ENCODE peak calls at places on chromosomes 4 and X, in eight cellular contexts. One of them, this sample, is unnamed.

GRCh38 chr4:2462218-2462991 is 6.5 kb upstream of the RNF4 start:
- DNase-seq in HepG2: peak; percentile 30
- DNase-seq in H1: no peak
- DNase-seq in HCT116: peak; percentile 15
- DNase-seq in endothelial cell of umbilical vein: peak; percentile 75
- DNase-seq in A549: peak; percentile 62
- DNase-seq in K562: peak; percentile 83
- DNase-seq in GM12878: no peak
- DNase-seq in this sample: peak; percentile 90

GRCh38 chr4:1002631-1003251 is 8.7 kb upstream of the FGFRL1 start:
- DNase-seq in H1: no peak
- DNase-seq in endothelial cell of umbilical vein: no peak
- DNase-seq in HepG2: no peak
- DNase-seq in HCT116: no peak
- DNase-seq in A549: no peak
- DNase-seq in K562: no peak
- DNase-seq in GM12878: no peak
- DNase-seq in this sample: no peak

GRCh38 chr4:77072195-77072753 is 3.5 kb downstream of the CCNI start:
- DNase-seq in K562: no peak
- DNase-seq in H1: no peak
- DNase-seq in GM12878: no peak
- DNase-seq in HepG2: peak; percentile 2
- DNase-seq in endothelial cell of umbilical vein: no peak
- DNase-seq in A549: no peak
- DNase-seq in HCT116: no peak
- DNase-seq in this sample: no peak

GRCh38 chr4:182022899-182023298 is 220.3 kb upstream of the TENM3 start:
- DNase-seq in HepG2: no peak
- DNase-seq in A549: no peak
- DNase-seq in K562: no peak
- DNase-seq in endothelial cell of umbilical vein: no peak
- DNase-seq in GM12878: no peak
- DNase-seq in HCT116: no peak
- DNase-seq in H1: no peak
- DNase-seq in this sample: no peak

GRCh38 chr4:92629302-92629701 is 325.5 kb downstream of the GRID2 start:
- DNase-seq in HCT116: no peak
- DNase-seq in endothelial cell of umbilical vein: no peak
- DNase-seq in GM12878: no peak
- DNase-seq in K562: no peak
- DNase-seq in H1: no peak
- DNase-seq in A549: no peak
- DNase-seq in HepG2: no peak
- DNase-seq in this sample: no peak

GRCh38 chr4:113141901-113142346 is 92.5 kb downstream of the ANK2 start:
- DNase-seq in endothelial cell of umbilical vein: no peak
- DNase-seq in HCT116: peak; percentile 63
- DNase-seq in HepG2: peak; percentile 98
- DNase-seq in H1: no peak
- DNase-seq in GM12878: no peak
- DNase-seq in A549: no peak
- DNase-seq in K562: no peak
- DNase-seq in this sample: no peak

GRCh38 chr4:157558016-157558415 is 337.5 kb downstream of the GRIA2 start:
- DNase-seq in HepG2: no peak
- DNase-seq in endothelial cell of umbilical vein: no peak
- DNase-seq in HCT116: no peak
- DNase-seq in GM12878: no peak
- DNase-seq in A549: no peak
- DNase-seq in H1: no peak
- DNase-seq in K562: no peak
- DNase-seq in this sample: no peak

GRCh38 chrX:9171841-9172240 is 137.9 kb upstream of the FAM9B start:
- DNase-seq in H1: no peak
- DNase-seq in HepG2: no peak
- DNase-seq in A549: no peak
- DNase-seq in GM12878: no peak
- DNase-seq in K562: no peak
- DNase-seq in endothelial cell of umbilical vein: peak; percentile 1
- DNase-seq in HCT116: no peak
- DNase-seq in this sample: no peak

GRCh38 chr4:136768925-136769275 is 763.4 kb downstream of the PCDH18 start:
- DNase-seq in A549: no peak
- DNase-seq in endothelial cell of umbilical vein: peak; percentile 4
- DNase-seq in HepG2: no peak
- DNase-seq in K562: no peak
- DNase-seq in GM12878: no peak
- DNase-seq in HCT116: no peak
- DNase-seq in H1: no peak
- DNase-seq in this sample: no peak

GRCh38 chrX:104270916-104271512 is 16.3 kb upstream of the ESX1 start:
- DNase-seq in GM12878: no peak
- DNase-seq in H1: no peak
- DNase-seq in endothelial cell of umbilical vein: peak; percentile 62
- DNase-seq in K562: peak; percentile 9
- DNase-seq in A549: peak; percentile 39
- DNase-seq in HepG2: peak; percentile 1
- DNase-seq in HCT116: peak; percentile 50
- DNase-seq in this sample: peak; percentile 45

GRCh38 chrX:154313147-154313546 is 17.6 kb downstream of the TKTL1 start:
- DNase-seq in H1: no peak
- DNase-seq in HCT116: no peak
- DNase-seq in HepG2: no peak
- DNase-seq in endothelial cell of umbilical vein: no peak
- DNase-seq in K562: no peak
- DNase-seq in A549: no peak
- DNase-seq in GM12878: no peak
- DNase-seq in this sample: no peak

GRCh38 chr4:166538491-166539005 is 665.5 kb downstream of the TLL1 start:
- DNase-seq in H1: no peak
- DNase-seq in HepG2: no peak
- DNase-seq in GM12878: no peak
- DNase-seq in endothelial cell of umbilical vein: no peak
- DNase-seq in K562: no peak
- DNase-seq in HCT116: no peak
- DNase-seq in A549: no peak
- DNase-seq in this sample: no peak

GRCh38 chr4:76640252-76640925 is 205.4 kb downstream of the SHROOM3 start:
- DNase-seq in HCT116: no peak
- DNase-seq in K562: no peak
- DNase-seq in GM12878: no peak
- DNase-seq in H1: no peak
- DNase-seq in A549: no peak
- DNase-seq in endothelial cell of umbilical vein: no peak
- DNase-seq in HepG2: no peak
- DNase-seq in this sample: no peak

GRCh38 chr4:145956288-145956890 is 17.8 kb upstream of the ZNF827 start:
- DNase-seq in HCT116: no peak
- DNase-seq in A549: no peak
- DNase-seq in endothelial cell of umbilical vein: peak; percentile 43
- DNase-seq in GM12878: no peak
- DNase-seq in HepG2: peak; percentile 40
- DNase-seq in H1: no peak
- DNase-seq in K562: peak; percentile 56
- DNase-seq in this sample: peak; percentile 38

DNA sequence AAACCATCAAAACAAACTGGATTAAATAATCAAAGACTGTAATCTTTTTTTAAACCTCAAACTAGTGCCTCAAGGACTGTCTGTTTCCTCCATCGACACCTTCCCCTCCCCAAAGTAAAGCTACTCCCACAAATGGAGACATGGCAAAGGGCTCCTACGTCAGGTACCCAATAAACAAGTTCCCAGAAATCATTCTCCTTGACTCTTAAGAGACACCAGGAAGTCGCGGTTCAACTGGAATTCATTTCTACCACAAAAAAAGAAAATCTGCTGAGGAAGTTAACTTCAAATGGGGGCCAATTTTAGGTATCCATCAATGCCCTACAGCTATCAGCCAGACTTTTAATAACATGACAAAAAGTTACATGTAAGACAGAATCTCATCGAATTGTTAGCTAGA is 2.5 kb downstream of the RPS4X start:
- DNase-seq in K562: no peak
- DNase-seq in GM12878: no peak
- DNase-seq in HepG2: no peak
- DNase-seq in A549: no peak
- DNase-seq in H1: no peak
- DNase-seq in endothelial cell of umbilical vein: no peak
- DNase-seq in HCT116: no peak
- DNase-seq in this sample: no peak
- H3K4me3 ChIP-seq in K562: peak overlapping the region; percentile 99
- H3K4me3 ChIP-seq in GM12878: peak overlapping the region; percentile 83
- H3K4me3 ChIP-seq in HepG2: no peak overlapping the region
- H3K4me3 ChIP-seq in A549: peak overlapping the region; percentile 80
- H3K4me3 ChIP-seq in H1: no peak overlapping the region
- H3K4me3 ChIP-seq in endothelial cell of umbilical vein: peak overlapping the region; percentile 97
- H3K4me3 ChIP-seq in HCT116: no peak overlapping the region
- H3K4me3 ChIP-seq in this sample: peak overlapping the region; percentile 99

DNA sequence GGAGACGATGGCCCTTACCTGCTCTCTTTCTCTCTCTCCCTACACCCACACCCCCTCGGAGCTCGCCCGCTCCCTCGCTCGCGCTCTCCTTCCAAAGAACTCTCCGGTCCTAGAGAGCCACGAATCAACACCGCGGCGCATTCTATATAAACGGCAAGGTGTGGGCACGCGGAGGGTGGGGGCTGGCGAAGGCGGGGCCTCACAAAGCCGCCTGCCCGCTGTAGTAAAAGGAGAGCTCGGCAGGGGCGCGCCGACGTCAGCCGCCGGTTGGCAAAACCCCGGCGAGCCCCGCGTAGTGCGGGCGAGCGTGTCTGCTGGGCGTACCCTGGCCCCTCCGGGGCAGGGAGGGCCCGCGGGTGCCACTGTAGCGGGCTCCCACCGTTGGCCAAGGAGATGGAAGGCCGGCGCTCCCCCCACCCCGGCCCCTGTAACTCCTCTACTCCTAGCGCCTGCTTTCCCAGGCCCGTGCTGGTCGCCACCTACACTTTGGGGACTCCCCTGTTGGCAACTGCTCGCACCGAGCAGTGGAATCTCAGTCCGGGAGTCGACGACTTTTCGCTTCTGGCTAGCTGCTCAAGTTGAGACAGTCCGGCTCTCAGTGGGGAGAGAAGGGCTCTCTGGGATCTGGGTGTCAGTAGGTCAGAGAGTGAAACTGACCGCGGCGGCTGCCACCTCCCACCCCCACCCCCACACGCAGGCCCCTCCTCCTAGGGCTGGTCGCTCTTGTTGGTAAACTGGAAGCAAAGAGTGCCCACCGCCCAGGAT is 325.5 kb upstream of the F9 start:
- DNase-seq in K562: peak; percentile 62
- DNase-seq in endothelial cell of umbilical vein: no peak
- DNase-seq in H1: no peak
- DNase-seq in GM12878: no peak
- DNase-seq in A549: peak; percentile 15
- DNase-seq in HepG2: no peak
- DNase-seq in HCT116: no peak
- DNase-seq in this sample: no peak
- TF ChIP-seq POLR2A in K562: peak; percentile 70
- TF ChIP-seq POLR2A in endothelial cell of umbilical vein: no peak
- TF ChIP-seq POLR2A in H1: peak; percentile 9
- TF ChIP-seq POLR2A in GM12878: no peak
- TF ChIP-seq POLR2A in A549: no peak
- TF ChIP-seq POLR2A in HepG2: no peak
- TF ChIP-seq POLR2A in HCT116: no peak
- TF ChIP-seq POLR2A in this sample: no peak

DNA sequence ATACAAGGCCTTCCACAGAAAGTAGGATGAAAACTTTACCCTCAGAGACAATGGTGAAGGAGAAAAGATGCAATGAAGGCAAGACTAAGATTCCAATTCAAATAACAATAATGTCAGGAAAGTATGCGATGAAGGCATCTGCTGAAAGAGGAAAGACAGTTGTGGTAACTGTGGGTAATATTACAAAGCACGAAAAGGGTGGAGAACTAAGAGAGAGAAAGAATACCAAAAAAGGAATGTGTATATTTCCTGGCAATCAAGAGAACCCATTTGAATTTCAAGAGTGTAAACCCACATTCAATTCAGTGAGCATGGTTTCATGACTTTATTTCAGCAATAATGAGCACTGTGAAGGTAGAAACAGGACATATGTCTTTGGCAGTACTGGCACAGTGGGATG is 225.5 kb downstream of the PALLD start:
- DNase-seq in K562: no peak
- DNase-seq in endothelial cell of umbilical vein: no peak
- DNase-seq in GM12878: no peak
- DNase-seq in H1: no peak
- DNase-seq in HepG2: no peak
- DNase-seq in A549: no peak
- DNase-seq in HCT116: no peak
- DNase-seq in this sample: no peak
- TF ChIP-seq MAX in K562: no peak
- TF ChIP-seq MAX in endothelial cell of umbilical vein: no peak
- TF ChIP-seq MAX in GM12878: no peak
- TF ChIP-seq MAX in H1: no peak
- TF ChIP-seq MAX in HepG2: no peak
- TF ChIP-seq MAX in A549: no peak
- TF ChIP-seq MAX in HCT116: no peak
- TF ChIP-seq MAX in this sample: no peak

GRCh38 chr4:118904935-118905334 is 16.3 kb downstream of the SYNPO2 start:
- DNase-seq in HCT116: no peak
- DNase-seq in K562: no peak
- DNase-seq in H1: no peak
- DNase-seq in endothelial cell of umbilical vein: peak; percentile 21
- DNase-seq in A549: no peak
- DNase-seq in HepG2: no peak
- DNase-seq in GM12878: no peak
- DNase-seq in this sample: peak; percentile 86

GRCh38 chr4:118904418-118904817 is 15.8 kb downstream of the SYNPO2 start:
- DNase-seq in GM12878: no peak
- DNase-seq in K562: no peak
- DNase-seq in HepG2: no peak
- DNase-seq in HCT116: no peak
- DNase-seq in H1: no peak
- DNase-seq in A549: no peak
- DNase-seq in endothelial cell of umbilical vein: no peak
- DNase-seq in this sample: no peak

GRCh38 chr4:118910221-118910620 is 21.6 kb downstream of the SYNPO2 start:
- DNase-seq in endothelial cell of umbilical vein: no peak
- DNase-seq in A549: no peak
- DNase-seq in HCT116: no peak
- DNase-seq in GM12878: no peak
- DNase-seq in H1: no peak
- DNase-seq in K562: no peak
- DNase-seq in HepG2: no peak
- DNase-seq in this sample: no peak

GRCh38 chr4:118909173-118909956 is 20.7 kb downstream of the SYNPO2 start:
- DNase-seq in GM12878: no peak
- DNase-seq in A549: no peak
- DNase-seq in K562: no peak
- DNase-seq in endothelial cell of umbilical vein: no peak
- DNase-seq in H1: no peak
- DNase-seq in HepG2: no peak
- DNase-seq in HCT116: no peak
- DNase-seq in this sample: no peak

DNA sequence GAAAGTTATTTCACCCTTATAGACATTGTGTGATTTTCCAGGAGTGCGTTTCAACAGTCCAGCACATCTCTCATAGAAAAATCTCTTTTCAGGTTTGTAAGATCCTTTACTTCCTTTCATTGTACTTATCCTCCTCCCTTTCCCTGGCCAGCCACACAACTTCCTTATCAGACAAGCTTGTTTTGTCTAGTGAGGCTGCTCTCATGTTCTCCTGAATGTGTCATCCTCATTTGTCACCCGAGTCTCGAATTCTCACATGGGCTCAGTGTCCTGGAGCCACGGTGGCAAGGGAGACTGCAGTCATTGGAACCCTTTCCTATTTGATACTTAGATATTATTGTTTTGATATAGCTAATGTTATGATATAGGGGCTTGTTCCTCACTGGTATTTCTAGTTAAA is 16.9 kb downstream of the SYNPO2 start:
- DNase-seq in K562: peak; percentile 11
- DNase-seq in GM12878: no peak
- DNase-seq in A549: no peak
- DNase-seq in HCT116: no peak
- DNase-seq in HepG2: no peak
- DNase-seq in endothelial cell of umbilical vein: peak; percentile 77
- DNase-seq in H1: no peak
- DNase-seq in this sample: peak; percentile 80
- H3K4me3 ChIP-seq in K562: no peak overlapping the region
- H3K4me3 ChIP-seq in GM12878: no peak overlapping the region
- H3K4me3 ChIP-seq in A549: no peak overlapping the region
- H3K4me3 ChIP-seq in HCT116: no peak overlapping the region
- H3K4me3 ChIP-seq in HepG2: no peak overlapping the region
- H3K4me3 ChIP-seq in endothelial cell of umbilical vein: no peak overlapping the region
- H3K4me3 ChIP-seq in H1: no peak overlapping the region
- H3K4me3 ChIP-seq in this sample: peak overlapping the region; percentile 51

This sample was measured in NB4.